ENCODE peak calls at places on chromosomes 3 and 15, in seven cellular contexts. One of them, this sample, is unnamed.
A peak's percentile ranks its signal among the peaks of the same experiment; 100 is the strongest.

GRCh38 chr15:39788800-39789565 is 6.3 kb upstream of the FSIP1 start:
- DNase-seq in GM20000: no peak
- DNase-seq in fibroblast of lung: no peak
- DNase-seq in AG10803: peak; percentile 63
- DNase-seq in nephron progenitor cell: no peak
- DNase-seq in lower leg skin: no peak
- DNase-seq in sigmoid colon: no peak
- DNase-seq in this sample: no peak

GRCh38 chr3:114067804-114068203 is 11.3 kb downstream of the QTRT2 start:
- DNase-seq in GM20000: no peak
- DNase-seq in fibroblast of lung: no peak
- DNase-seq in AG10803: no peak
- DNase-seq in nephron progenitor cell: no peak
- DNase-seq in lower leg skin: no peak
- DNase-seq in sigmoid colon: no peak
- DNase-seq in this sample: no peak

GRCh38 chr3:73442886-73443285 is 181.9 kb downstream of the PDZRN3 start:
- DNase-seq in GM20000: no peak
- DNase-seq in fibroblast of lung: no peak
- DNase-seq in AG10803: no peak
- DNase-seq in nephron progenitor cell: no peak
- DNase-seq in lower leg skin: no peak
- DNase-seq in sigmoid colon: no peak
- DNase-seq in this sample: no peak

GRCh38 chr3:48478631-48479555 is 25.1 kb downstream of the SHISA5 start:
- DNase-seq in GM20000: no peak
- DNase-seq in fibroblast of lung: no peak
- DNase-seq in AG10803: no peak
- DNase-seq in nephron progenitor cell: no peak
- DNase-seq in lower leg skin: no peak
- DNase-seq in sigmoid colon: no peak
- DNase-seq in this sample: peak; percentile 45

GRCh38 chr3:175980731-175981130 is 1121.6 kb downstream of the NAALADL2 start:
- DNase-seq in GM20000: no peak
- DNase-seq in fibroblast of lung: peak; percentile 22
- DNase-seq in AG10803: peak; percentile 47
- DNase-seq in nephron progenitor cell: no peak
- DNase-seq in lower leg skin: no peak
- DNase-seq in sigmoid colon: no peak
- DNase-seq in this sample: no peak

GRCh38 chr3:162195147-162195546 is 698.5 kb downstream of the OTOL1 start:
- DNase-seq in GM20000: no peak
- DNase-seq in fibroblast of lung: no peak
- DNase-seq in AG10803: no peak
- DNase-seq in nephron progenitor cell: no peak
- DNase-seq in lower leg skin: no peak
- DNase-seq in sigmoid colon: no peak
- DNase-seq in this sample: no peak

GRCh38 chr3:12227833-12228232 is 61.0 kb upstream of the PPARG start:
- DNase-seq in GM20000: no peak
- DNase-seq in fibroblast of lung: peak; percentile 96
- DNase-seq in AG10803: peak; percentile 94
- DNase-seq in nephron progenitor cell: no peak
- DNase-seq in lower leg skin: no peak
- DNase-seq in sigmoid colon: no peak
- DNase-seq in this sample: no peak

GRCh38 chr3:127988770-127989518 is 63.3 kb upstream of the SEC61A1 start:
- DNase-seq in GM20000: no peak
- DNase-seq in fibroblast of lung: no peak
- DNase-seq in AG10803: peak; percentile 15
- DNase-seq in nephron progenitor cell: no peak
- DNase-seq in lower leg skin: no peak
- DNase-seq in sigmoid colon: no peak
- DNase-seq in this sample: no peak

GRCh38 chr3:69006083-69006482 is 7.4 kb downstream of the EOGT start:
- DNase-seq in GM20000: no peak
- DNase-seq in fibroblast of lung: no peak
- DNase-seq in AG10803: no peak
- DNase-seq in nephron progenitor cell: no peak
- DNase-seq in lower leg skin: no peak
- DNase-seq in sigmoid colon: no peak
- DNase-seq in this sample: no peak

GRCh38 chr15:56930663-56931313 is 12.3 kb downstream of the TCF12 start:
- DNase-seq in GM20000: no peak
- DNase-seq in fibroblast of lung: no peak
- DNase-seq in AG10803: no peak
- DNase-seq in nephron progenitor cell: no peak
- DNase-seq in lower leg skin: no peak
- DNase-seq in sigmoid colon: no peak
- DNase-seq in this sample: no peak

GRCh38 chr3:150329408-150329807 is 78.7 kb upstream of the TSC22D2 start:
- DNase-seq in GM20000: no peak
- DNase-seq in fibroblast of lung: peak; percentile 9
- DNase-seq in AG10803: no peak
- DNase-seq in nephron progenitor cell: no peak
- DNase-seq in lower leg skin: no peak
- DNase-seq in sigmoid colon: no peak
- DNase-seq in this sample: no peak

GRCh38 chr3:139304383-139304782 is 39.4 kb upstream of the MRPS22 start:
- DNase-seq in GM20000: no peak
- DNase-seq in fibroblast of lung: no peak
- DNase-seq in AG10803: peak; percentile 40
- DNase-seq in nephron progenitor cell: no peak
- DNase-seq in lower leg skin: no peak
- DNase-seq in sigmoid colon: no peak
- DNase-seq in this sample: no peak

GRCh38 chr15:90334304-90334731 is 17.8 kb upstream of the ZNF774 start:
- DNase-seq in GM20000: no peak
- DNase-seq in fibroblast of lung: no peak
- DNase-seq in AG10803: no peak
- DNase-seq in nephron progenitor cell: no peak
- DNase-seq in lower leg skin: no peak
- DNase-seq in sigmoid colon: no peak
- DNase-seq in this sample: no peak

GRCh38 chr3:126883241-126883640 is 99.7 kb upstream of the PLXNA1 start:
- DNase-seq in GM20000: no peak
- DNase-seq in fibroblast of lung: peak; percentile 29
- DNase-seq in AG10803: peak; percentile 70
- DNase-seq in nephron progenitor cell: no peak
- DNase-seq in lower leg skin: no peak
- DNase-seq in sigmoid colon: no peak
- DNase-seq in this sample: no peak

GRCh38 chr3:157130138-157130880 is 29.6 kb downstream of the CCNL1 start:
- DNase-seq in GM20000: peak; percentile 43
- DNase-seq in fibroblast of lung: peak; percentile 74
- DNase-seq in AG10803: peak; percentile 83
- DNase-seq in nephron progenitor cell: peak; percentile 78
- DNase-seq in lower leg skin: peak; percentile 87
- DNase-seq in sigmoid colon: peak; percentile 77
- DNase-seq in this sample: peak; percentile 48

GRCh38 chr15:34019369-34019990 is 19.5 kb downstream of the AVEN start:
- DNase-seq in GM20000: no peak
- DNase-seq in fibroblast of lung: no peak
- DNase-seq in AG10803: no peak
- DNase-seq in nephron progenitor cell: no peak
- DNase-seq in lower leg skin: no peak
- DNase-seq in sigmoid colon: no peak
- DNase-seq in this sample: no peak

DNA sequence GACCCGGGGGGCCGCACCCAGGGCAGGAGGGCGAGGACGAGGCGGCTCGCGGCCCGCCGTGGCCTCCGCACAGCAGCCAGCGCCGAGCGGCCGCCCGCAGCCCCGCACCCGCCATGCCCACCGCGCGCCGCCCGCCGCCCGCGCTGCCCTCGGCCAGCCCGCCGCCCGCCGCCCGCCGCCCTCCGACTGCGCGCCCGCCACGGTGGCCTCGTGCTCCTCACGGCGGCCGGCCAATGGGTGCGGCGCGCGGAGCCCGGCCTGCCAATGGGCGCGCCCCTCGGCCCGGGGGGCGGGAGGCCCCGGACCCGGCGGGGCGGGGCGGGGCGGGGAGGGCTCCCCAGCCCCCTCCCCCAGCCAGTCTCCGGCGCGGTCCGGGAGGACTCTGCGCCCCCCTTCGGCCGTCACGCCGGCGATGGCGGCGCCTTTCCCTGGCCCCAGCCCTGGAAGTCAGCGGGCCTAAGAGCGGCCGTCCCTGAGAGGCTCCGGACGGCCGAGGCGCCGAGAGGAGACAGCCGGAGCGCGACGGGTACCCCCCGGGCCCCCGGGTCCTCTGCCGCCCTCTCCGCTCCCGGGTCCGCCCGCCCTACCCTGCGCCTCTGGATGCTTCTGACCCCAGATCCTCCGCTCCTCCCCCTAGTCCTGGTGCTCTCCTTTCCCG is at the start of gene NT5DC2:
- DNase-seq in GM20000: peak; percentile 99
- DNase-seq in fibroblast of lung: peak; percentile 68
- DNase-seq in AG10803: peak; percentile 64
- DNase-seq in nephron progenitor cell: peak; percentile 87
- DNase-seq in lower leg skin: peak; percentile 91
- DNase-seq in sigmoid colon: peak; percentile 86
- DNase-seq in this sample: peak; percentile 96
- TF ChIP-seq CTCF in GM20000: no peak
- TF ChIP-seq CTCF in fibroblast of lung: no peak
- TF ChIP-seq CTCF in AG10803: no peak
- TF ChIP-seq CTCF in nephron progenitor cell: no peak
- TF ChIP-seq CTCF in lower leg skin: no peak
- TF ChIP-seq CTCF in sigmoid colon: no peak
- TF ChIP-seq CTCF in this sample: peak; percentile 47

DNA sequence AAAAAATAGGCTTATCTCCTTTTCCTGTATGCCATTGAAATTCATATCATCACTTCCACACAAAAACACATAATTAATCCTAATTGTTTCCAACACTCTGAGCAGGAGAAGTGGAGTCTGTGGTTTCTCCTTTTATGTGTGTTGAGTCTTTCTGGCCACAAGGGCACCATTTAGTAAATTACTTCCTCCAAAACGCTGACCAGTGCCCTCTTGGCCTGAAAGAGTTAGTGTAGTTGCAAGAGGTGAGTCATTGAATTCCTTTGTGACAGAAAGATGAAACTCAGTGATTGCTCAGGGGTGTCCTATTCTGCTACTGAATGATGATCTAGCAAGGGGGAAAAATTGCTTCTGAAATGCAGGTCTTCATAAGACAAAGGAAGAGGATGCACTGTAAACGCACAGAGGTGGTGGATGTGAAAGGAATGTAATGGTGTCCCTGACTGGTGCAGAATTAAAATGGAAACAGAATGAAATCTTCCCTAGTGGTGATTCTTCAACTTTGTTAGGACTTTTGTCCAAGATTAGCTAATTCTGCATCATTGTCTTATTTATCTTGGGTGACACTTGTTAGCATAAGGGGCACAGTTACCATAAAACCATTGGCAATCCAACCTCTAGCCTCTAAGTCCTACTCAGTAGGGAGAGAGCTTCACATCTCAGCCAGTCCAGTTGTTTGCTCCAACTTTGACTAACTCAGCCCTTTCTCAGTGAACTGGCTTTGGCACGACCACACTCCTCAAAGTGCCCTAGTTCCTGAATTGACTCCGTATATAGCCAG is 208.4 kb upstream of the NANOGP8 start:
- DNase-seq in GM20000: no peak
- DNase-seq in fibroblast of lung: peak; percentile 95
- DNase-seq in AG10803: peak; percentile 75
- DNase-seq in nephron progenitor cell: no peak
- DNase-seq in lower leg skin: no peak
- DNase-seq in sigmoid colon: no peak
- DNase-seq in this sample: no peak
- TF ChIP-seq CTCF in GM20000: no peak
- TF ChIP-seq CTCF in fibroblast of lung: peak; percentile 39
- TF ChIP-seq CTCF in AG10803: peak; percentile 42
- TF ChIP-seq CTCF in nephron progenitor cell: peak; percentile 17
- TF ChIP-seq CTCF in lower leg skin: no peak
- TF ChIP-seq CTCF in sigmoid colon: no peak
- TF ChIP-seq CTCF in this sample: no peak

GRCh38 chr3:64187065-64187959 is 38.0 kb downstream of the PRICKLE2 start:
- DNase-seq in GM20000: no peak
- DNase-seq in fibroblast of lung: peak; percentile 99
- DNase-seq in AG10803: peak; percentile 97
- DNase-seq in nephron progenitor cell: no peak
- DNase-seq in lower leg skin: peak; percentile 89
- DNase-seq in sigmoid colon: peak; percentile 94
- DNase-seq in this sample: no peak
- TF ChIP-seq CTCF in GM20000: no peak
- TF ChIP-seq CTCF in fibroblast of lung: no peak
- TF ChIP-seq CTCF in AG10803: peak; percentile 2
- TF ChIP-seq CTCF in nephron progenitor cell: no peak
- TF ChIP-seq CTCF in lower leg skin: no peak
- TF ChIP-seq CTCF in sigmoid colon: no peak
- TF ChIP-seq CTCF in this sample: no peak

GRCh38 chr15:100852630-100853029 is 27.0 kb upstream of the ALDH1A3 start:
- DNase-seq in GM20000: no peak
- DNase-seq in fibroblast of lung: no peak
- DNase-seq in AG10803: no peak
- DNase-seq in nephron progenitor cell: no peak
- DNase-seq in lower leg skin: peak; percentile 61
- DNase-seq in sigmoid colon: peak; percentile 48
- DNase-seq in this sample: no peak

GRCh38 chr15:100844778-100845177 is 34.9 kb upstream of the ALDH1A3 start:
- DNase-seq in GM20000: no peak
- DNase-seq in fibroblast of lung: no peak
- DNase-seq in AG10803: no peak
- DNase-seq in nephron progenitor cell: no peak
- DNase-seq in lower leg skin: no peak
- DNase-seq in sigmoid colon: no peak
- DNase-seq in this sample: no peak

GRCh38 chr15:100847194-100847593 is 32.4 kb upstream of the ALDH1A3 start:
- DNase-seq in GM20000: no peak
- DNase-seq in fibroblast of lung: no peak
- DNase-seq in AG10803: no peak
- DNase-seq in nephron progenitor cell: no peak
- DNase-seq in lower leg skin: no peak
- DNase-seq in sigmoid colon: no peak
- DNase-seq in this sample: no peak

GRCh38 chr15:100853676-100854440 is 25.8 kb upstream of the ALDH1A3 start:
- DNase-seq in GM20000: no peak
- DNase-seq in fibroblast of lung: no peak
- DNase-seq in AG10803: no peak
- DNase-seq in nephron progenitor cell: no peak
- DNase-seq in lower leg skin: peak; percentile 70
- DNase-seq in sigmoid colon: peak; percentile 40
- DNase-seq in this sample: no peak

DNA sequence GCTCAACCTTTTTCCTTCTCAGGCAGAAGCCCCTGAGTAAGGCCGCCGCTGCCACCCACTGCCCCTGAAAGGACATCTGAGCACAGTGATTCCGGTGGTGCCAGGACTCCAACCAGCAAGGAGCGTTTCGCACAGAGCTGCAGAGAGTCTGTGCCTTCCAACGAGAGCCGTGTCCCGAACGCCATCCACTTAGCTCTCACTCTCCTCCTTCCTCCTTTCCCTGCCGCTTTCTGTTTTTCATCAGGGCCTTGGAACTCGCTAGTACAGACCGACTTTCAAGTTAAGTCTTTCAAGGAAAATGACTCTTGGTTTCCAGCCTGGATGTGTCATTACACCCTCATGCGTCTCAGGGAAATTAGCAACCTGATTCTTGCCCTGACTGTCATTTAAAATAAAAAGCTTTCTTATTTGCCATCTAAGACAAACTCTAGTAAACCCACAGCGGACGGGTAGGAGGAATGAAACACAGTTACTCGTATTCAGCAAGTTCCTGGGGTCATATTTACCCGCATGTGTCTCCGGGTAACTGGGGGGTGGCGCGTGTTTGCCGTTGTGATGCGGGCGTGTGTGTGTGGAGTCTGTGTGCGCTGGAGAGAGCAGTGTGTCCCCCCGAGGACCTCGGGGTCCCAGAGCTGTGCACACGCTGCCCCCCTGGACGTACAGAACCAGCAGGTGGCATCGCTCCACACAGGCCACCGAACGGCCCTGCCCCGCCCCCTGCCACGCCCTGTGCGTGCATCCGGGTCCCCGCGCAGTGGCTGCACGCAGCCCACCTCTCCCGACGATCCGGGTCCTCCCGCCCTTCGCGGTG is 30.4 kb upstream of the ALDH1A3 start:
- DNase-seq in GM20000: peak; percentile 66
- DNase-seq in fibroblast of lung: peak; percentile 54
- DNase-seq in AG10803: peak; percentile 53
- DNase-seq in nephron progenitor cell: peak; percentile 40
- DNase-seq in lower leg skin: peak; percentile 83
- DNase-seq in sigmoid colon: peak; percentile 77
- DNase-seq in this sample: peak; percentile 80
- TF ChIP-seq CTCF in GM20000: peak; percentile 27
- TF ChIP-seq CTCF in fibroblast of lung: no peak
- TF ChIP-seq CTCF in AG10803: peak; percentile 39
- TF ChIP-seq CTCF in nephron progenitor cell: no peak
- TF ChIP-seq CTCF in lower leg skin: no peak
- TF ChIP-seq CTCF in sigmoid colon: no peak
- TF ChIP-seq CTCF in this sample: peak; percentile 27